ENCODE peak calls at places on chromosomes 1 and 21, in eight cellular contexts. M is GM23248; L is kidney epithelial cell; E is activated CD4-positive, alpha-beta T cell treated with anti-CD3 and anti-CD28 coated beads, Interleukin-2, amount 10 ng/mL, durations not matched to agents 7 days and 5 days; D is activated T-helper 1 cell treated with anti-CD3 and anti-CD28 coated beads, Interleukin-2, amount 50 U/mL, for 16 hours; I is activated naive CD8-positive, alpha-beta T cell treated with anti-CD3 and anti-CD28 coated beads for 36 hours; Q is H9; Z is iris pigment epithelial cell. H is an unnamed sample.

GRCh38 chr1:215992620-215993019 is 425.5 kb downstream of the KCTD3 start:
- DNase-seq in M (peak), L (no peak), E (no peak), D (no peak), I (no peak), Q (no peak), Z (peak), H (peak)

GRCh38 chr1:75632350-75632949 is 21.5 kb upstream of the SLC44A5 start:
- DNase-seq in M (peak), L (no peak), E (no peak), D (no peak), I (no peak), Q (no peak), Z (peak), H (peak)

GRCh38 chr1:209267968-209268367 is 315.5 kb upstream of the CAMK1G start:
- DNase-seq in M (no peak), L (no peak), E (no peak), D (no peak), I (no peak), Q (no peak), Z (no peak), H (no peak)

GRCh38 chr1:119982006-119982405 is 85.7 kb upstream of the ADAM30 start:
- DNase-seq in M (peak), L (no peak), E (no peak), D (no peak), I (no peak), Q (no peak), Z (peak), H (no peak)

GRCh38 chr21:35243171-35243570 is 194.1 kb upstream of the RUNX1 start:
- DNase-seq in M (no peak), L (no peak), E (no peak), D (no peak), I (no peak), Q (no peak), Z (no peak), H (no peak)

GRCh38 chr1:152072311-152072710 is 16.6 kb downstream of the TCHHL1 start:
- DNase-seq in M (no peak), L (no peak), E (no peak), D (no peak), I (no peak), Q (no peak), Z (no peak), H (no peak)

GRCh38 chr1:207890136-207890738 is 20.7 kb downstream of the CD34 start:
- DNase-seq in M (peak), L (peak), E (no peak), D (no peak), I (no peak), Q (no peak), Z (peak), H (peak)

GRCh38 chr1:59194621-59195020 is 102.3 kb upstream of the FGGY start:
- DNase-seq in M (no peak), L (no peak), E (no peak), D (no peak), I (no peak), Q (no peak), Z (no peak), H (no peak)

GRCh38 chr1:205285391-205286101 is 36.0 kb downstream of the NUAK2 start:
- DNase-seq in M (peak), L (no peak), E (peak), D (peak), I (peak), Q (no peak), Z (peak), H (no peak)

GRCh38 chr1:235986869-235987268 is 78.0 kb downstream of the NID1 start:
- DNase-seq in M (no peak), L (no peak), E (no peak), D (no peak), I (no peak), Q (no peak), Z (no peak), H (no peak)

GRCh38 chr1:100308777-100309176 is 42.8 kb downstream of the RTCA start:
- DNase-seq in M (peak), L (no peak), E (no peak), D (no peak), I (no peak), Q (no peak), Z (peak), H (no peak)

GRCh38 chr21:15206514-15206913 is 141.7 kb upstream of the NRIP1 start:
- DNase-seq in M (no peak), L (no peak), E (no peak), D (no peak), I (no peak), Q (no peak), Z (no peak), H (no peak)

GRCh38 chr1:23369335-23370013 is at the start of gene ZNF436:
- DNase-seq in M (peak), L (no peak), E (peak), D (no peak), I (peak), Q (no peak), Z (peak), H (peak)

GRCh38 chr1:7410156-7410555 is 360.9 kb upstream of the VAMP3 start:
- DNase-seq in M (no peak), L (no peak), E (no peak), D (no peak), I (no peak), Q (peak), Z (no peak), H (no peak)

GRCh38 chr1:66282343-66282852 is 251.6 kb upstream of the SGIP1 start:
- DNase-seq in M (peak), L (no peak), E (peak), D (peak), I (peak), Q (no peak), Z (peak), H (no peak)

GRCh38 chr1:11768821-11769220 is 6.8 kb downstream of the C1orf167 start:
- DNase-seq in M (peak), L (no peak), E (no peak), D (no peak), I (no peak), Q (no peak), Z (no peak), H (no peak)

GRCh38 chr21:32353002-32353711 is 39.7 kb downstream of the URB1 start:
- DNase-seq in M (no peak), L (no peak), E (no peak), D (no peak), I (no peak), Q (no peak), Z (no peak), H (no peak)

GRCh38 chr1:41482906-41483895 is 1.3 kb downstream of the EDN2 start:
- DNase-seq in M (no peak), L (no peak), E (no peak), D (no peak), I (no peak), Q (no peak), Z (no peak), H (no peak)

GRCh38 chr1:94982403-94982802 is 55.5 kb upstream of the CNN3 start:
- DNase-seq in M (peak), L (no peak), E (no peak), D (no peak), I (no peak), Q (no peak), Z (no peak), H (no peak)

GRCh38 chr1:91725961-91726704 is 159.8 kb downstream of the TGFBR3 start:
- DNase-seq in M (peak), L (no peak), E (no peak), D (no peak), I (no peak), Q (no peak), Z (peak), H (no peak)

GRCh38 chr1:201612645-201613044 is 73.7 kb downstream of the NAV1 start:
- DNase-seq in M (no peak), L (no peak), E (no peak), D (no peak), I (no peak), Q (no peak), Z (no peak), H (no peak)

GRCh38 chr1:113231866-113232265 is 158.4 kb upstream of the MAGI3 start:
- DNase-seq in M (no peak), L (no peak), E (no peak), D (no peak), I (no peak), Q (no peak), Z (no peak), H (no peak)

GRCh38 chr1:1996207-1996651 is 7.4 kb downstream of the CFAP74 start:
- DNase-seq in M (no peak), L (no peak), E (no peak), D (no peak), I (no peak), Q (no peak), Z (peak), H (no peak)

GRCh38 chr1:113808450-113809195 is 3.7 kb downstream of the RSBN1 start:
- DNase-seq in M (peak), L (no peak), E (no peak), D (no peak), I (no peak), Q (no peak), Z (no peak), H (no peak)

GRCh38 chr1:11027316-11027715 is 14.9 kb downstream of the TARDBP start:
- DNase-seq in M (no peak), L (no peak), E (no peak), D (no peak), I (no peak), Q (no peak), Z (no peak), H (no peak)

GRCh38 chr1:1910651-1911389 is 4.2 kb upstream of the CALML6 start:
- DNase-seq in M (no peak), L (no peak), E (no peak), D (no peak), I (no peak), Q (peak), Z (no peak), H (no peak)

GRCh38 chr1:1230656-1231399 is 973 bp downstream of the SDF4 start:
- DNase-seq in M (peak), L (no peak), E (peak), D (no peak), I (no peak), Q (no peak), Z (peak), H (no peak)